ENCODE peak calls at places on chromosomes 13 and 19, in eight cellular contexts. One of them, this sample, is unnamed.

GRCh38 chr13:112247471-112248405 is 128.4 kb upstream of the SPACA7 start:
- DNase-seq in fibroblast of villous mesenchyme: no peak
- DNase-seq in endothelial cell of umbilical vein: no peak
- DNase-seq in brain microvascular endothelial cell: no peak
- DNase-seq in NB4: no peak
- DNase-seq in lower leg skin: no peak
- DNase-seq in neural progenitor cell: no peak
- DNase-seq in fibroblast of lung: no peak
- DNase-seq in this sample: no peak

GRCh38 chr19:29622191-29623070 is 16.3 kb downstream of the POP4 start:
- DNase-seq in fibroblast of villous mesenchyme: peak; percentile 4
- DNase-seq in endothelial cell of umbilical vein: no peak
- DNase-seq in brain microvascular endothelial cell: no peak
- DNase-seq in NB4: no peak
- DNase-seq in lower leg skin: no peak
- DNase-seq in neural progenitor cell: peak; percentile 70
- DNase-seq in fibroblast of lung: no peak
- DNase-seq in this sample: no peak

GRCh38 chr19:53037101-53038097 is 7.1 kb upstream of the ERVV-2 start:
- DNase-seq in fibroblast of villous mesenchyme: peak; percentile 62
- DNase-seq in endothelial cell of umbilical vein: peak; percentile 42
- DNase-seq in brain microvascular endothelial cell: peak; percentile 56
- DNase-seq in NB4: no peak
- DNase-seq in lower leg skin: no peak
- DNase-seq in neural progenitor cell: peak; percentile 18
- DNase-seq in fibroblast of lung: peak; percentile 60
- DNase-seq in this sample: peak; percentile 50

GRCh38 chr13:79966502-79966901 is 374.4 kb downstream of the SPRY2 start:
- DNase-seq in fibroblast of villous mesenchyme: no peak
- DNase-seq in endothelial cell of umbilical vein: no peak
- DNase-seq in brain microvascular endothelial cell: no peak
- DNase-seq in NB4: no peak
- DNase-seq in lower leg skin: no peak
- DNase-seq in neural progenitor cell: no peak
- DNase-seq in fibroblast of lung: no peak
- DNase-seq in this sample: peak; percentile 45

GRCh38 chr13:99214232-99214631 is 13.6 kb downstream of the UBAC2 start:
- DNase-seq in fibroblast of villous mesenchyme: no peak
- DNase-seq in endothelial cell of umbilical vein: no peak
- DNase-seq in brain microvascular endothelial cell: no peak
- DNase-seq in NB4: no peak
- DNase-seq in lower leg skin: no peak
- DNase-seq in neural progenitor cell: no peak
- DNase-seq in fibroblast of lung: no peak
- DNase-seq in this sample: no peak

GRCh38 chr13:51778407-51778806 is 25.6 kb downstream of the DHRS12 start:
- DNase-seq in fibroblast of villous mesenchyme: no peak
- DNase-seq in endothelial cell of umbilical vein: no peak
- DNase-seq in brain microvascular endothelial cell: no peak
- DNase-seq in NB4: no peak
- DNase-seq in lower leg skin: no peak
- DNase-seq in neural progenitor cell: no peak
- DNase-seq in fibroblast of lung: no peak
- DNase-seq in this sample: no peak

GRCh38 chr13:30552567-30552966 is 65.2 kb upstream of the USPL1 start:
- DNase-seq in fibroblast of villous mesenchyme: no peak
- DNase-seq in endothelial cell of umbilical vein: no peak
- DNase-seq in brain microvascular endothelial cell: no peak
- DNase-seq in NB4: no peak
- DNase-seq in lower leg skin: no peak
- DNase-seq in neural progenitor cell: no peak
- DNase-seq in fibroblast of lung: no peak
- DNase-seq in this sample: no peak

GRCh38 chr19:51460164-51460992 is 2.1 kb upstream of the SIGLEC8 start:
- DNase-seq in fibroblast of villous mesenchyme: peak; percentile 2
- DNase-seq in endothelial cell of umbilical vein: peak; percentile 9
- DNase-seq in brain microvascular endothelial cell: no peak
- DNase-seq in NB4: peak; percentile 84
- DNase-seq in lower leg skin: no peak
- DNase-seq in neural progenitor cell: peak; percentile 13
- DNase-seq in fibroblast of lung: no peak
- DNase-seq in this sample: peak; percentile 16

GRCh38 chr13:67204731-67205130 is 25.4 kb downstream of the PCDH9 start:
- DNase-seq in fibroblast of villous mesenchyme: no peak
- DNase-seq in endothelial cell of umbilical vein: no peak
- DNase-seq in brain microvascular endothelial cell: no peak
- DNase-seq in NB4: no peak
- DNase-seq in lower leg skin: no peak
- DNase-seq in neural progenitor cell: no peak
- DNase-seq in fibroblast of lung: peak; percentile 11
- DNase-seq in this sample: peak; percentile 42

GRCh38 chr19:38210458-38210987 is 13.5 kb downstream of the DPF1 start:
- DNase-seq in fibroblast of villous mesenchyme: peak; percentile 56
- DNase-seq in endothelial cell of umbilical vein: no peak
- DNase-seq in brain microvascular endothelial cell: no peak
- DNase-seq in NB4: no peak
- DNase-seq in lower leg skin: no peak
- DNase-seq in neural progenitor cell: peak; percentile 97
- DNase-seq in fibroblast of lung: peak; percentile 17
- DNase-seq in this sample: peak; percentile 42

GRCh38 chr19:18110833-18111232 is 13.3 kb downstream of the MAST3 start:
- DNase-seq in fibroblast of villous mesenchyme: no peak
- DNase-seq in endothelial cell of umbilical vein: no peak
- DNase-seq in brain microvascular endothelial cell: no peak
- DNase-seq in NB4: no peak
- DNase-seq in lower leg skin: no peak
- DNase-seq in neural progenitor cell: no peak
- DNase-seq in fibroblast of lung: no peak
- DNase-seq in this sample: no peak

GRCh38 chr13:85597790-85598500 is 201.3 kb downstream of the SLITRK6 start:
- DNase-seq in fibroblast of villous mesenchyme: no peak
- DNase-seq in endothelial cell of umbilical vein: no peak
- DNase-seq in brain microvascular endothelial cell: no peak
- DNase-seq in NB4: no peak
- DNase-seq in lower leg skin: no peak
- DNase-seq in neural progenitor cell: no peak
- DNase-seq in fibroblast of lung: peak; percentile 61
- DNase-seq in this sample: peak; percentile 2

GRCh38 chr13:76812971-76813691 is 73.1 kb downstream of the KCTD12 start:
- DNase-seq in fibroblast of villous mesenchyme: no peak
- DNase-seq in endothelial cell of umbilical vein: peak; percentile 94
- DNase-seq in brain microvascular endothelial cell: no peak
- DNase-seq in NB4: no peak
- DNase-seq in lower leg skin: peak; percentile 65
- DNase-seq in neural progenitor cell: no peak
- DNase-seq in fibroblast of lung: no peak
- DNase-seq in this sample: peak; percentile 57

GRCh38 chr19:17266975-17267788 is at the start of gene BABAM1:
- DNase-seq in fibroblast of villous mesenchyme: peak; percentile 99
- DNase-seq in endothelial cell of umbilical vein: peak; percentile 99
- DNase-seq in brain microvascular endothelial cell: peak; percentile 100
- DNase-seq in NB4: peak; percentile 99
- DNase-seq in lower leg skin: peak; percentile 98
- DNase-seq in neural progenitor cell: peak; percentile 97
- DNase-seq in fibroblast of lung: peak; percentile 100
- DNase-seq in this sample: peak; percentile 99

GRCh38 chr19:9070066-9070465 is 16.8 kb upstream of the OR1M1 start:
- DNase-seq in fibroblast of villous mesenchyme: no peak
- DNase-seq in endothelial cell of umbilical vein: no peak
- DNase-seq in brain microvascular endothelial cell: no peak
- DNase-seq in NB4: no peak
- DNase-seq in lower leg skin: no peak
- DNase-seq in neural progenitor cell: peak; percentile 86
- DNase-seq in fibroblast of lung: peak; percentile 19
- DNase-seq in this sample: no peak

GRCh38 chr13:88339271-88339741 is 668.1 kb downstream of the SLITRK5 start:
- DNase-seq in fibroblast of villous mesenchyme: no peak
- DNase-seq in endothelial cell of umbilical vein: no peak
- DNase-seq in brain microvascular endothelial cell: no peak
- DNase-seq in NB4: no peak
- DNase-seq in lower leg skin: no peak
- DNase-seq in neural progenitor cell: no peak
- DNase-seq in fibroblast of lung: no peak
- DNase-seq in this sample: no peak

GRCh38 chr19:31548941-31549340 is 199.7 kb upstream of the TSHZ3 start:
- DNase-seq in fibroblast of villous mesenchyme: peak; percentile 60
- DNase-seq in endothelial cell of umbilical vein: no peak
- DNase-seq in brain microvascular endothelial cell: peak; percentile 2
- DNase-seq in NB4: peak; percentile 14
- DNase-seq in lower leg skin: no peak
- DNase-seq in neural progenitor cell: peak; percentile 42
- DNase-seq in fibroblast of lung: peak; percentile 6
- DNase-seq in this sample: peak; percentile 61

GRCh38 chr19:46608581-46609345 is 7.6 kb downstream of the CALM3 start:
- DNase-seq in fibroblast of villous mesenchyme: no peak
- DNase-seq in endothelial cell of umbilical vein: no peak
- DNase-seq in brain microvascular endothelial cell: no peak
- DNase-seq in NB4: no peak
- DNase-seq in lower leg skin: no peak
- DNase-seq in neural progenitor cell: no peak
- DNase-seq in fibroblast of lung: no peak
- DNase-seq in this sample: no peak

GRCh38 chr19:6181119-6181518 is 45.7 kb downstream of the ACSBG2 start:
- DNase-seq in fibroblast of villous mesenchyme: no peak
- DNase-seq in endothelial cell of umbilical vein: no peak
- DNase-seq in brain microvascular endothelial cell: no peak
- DNase-seq in NB4: no peak
- DNase-seq in lower leg skin: no peak
- DNase-seq in neural progenitor cell: no peak
- DNase-seq in fibroblast of lung: no peak
- DNase-seq in this sample: no peak

DNA sequence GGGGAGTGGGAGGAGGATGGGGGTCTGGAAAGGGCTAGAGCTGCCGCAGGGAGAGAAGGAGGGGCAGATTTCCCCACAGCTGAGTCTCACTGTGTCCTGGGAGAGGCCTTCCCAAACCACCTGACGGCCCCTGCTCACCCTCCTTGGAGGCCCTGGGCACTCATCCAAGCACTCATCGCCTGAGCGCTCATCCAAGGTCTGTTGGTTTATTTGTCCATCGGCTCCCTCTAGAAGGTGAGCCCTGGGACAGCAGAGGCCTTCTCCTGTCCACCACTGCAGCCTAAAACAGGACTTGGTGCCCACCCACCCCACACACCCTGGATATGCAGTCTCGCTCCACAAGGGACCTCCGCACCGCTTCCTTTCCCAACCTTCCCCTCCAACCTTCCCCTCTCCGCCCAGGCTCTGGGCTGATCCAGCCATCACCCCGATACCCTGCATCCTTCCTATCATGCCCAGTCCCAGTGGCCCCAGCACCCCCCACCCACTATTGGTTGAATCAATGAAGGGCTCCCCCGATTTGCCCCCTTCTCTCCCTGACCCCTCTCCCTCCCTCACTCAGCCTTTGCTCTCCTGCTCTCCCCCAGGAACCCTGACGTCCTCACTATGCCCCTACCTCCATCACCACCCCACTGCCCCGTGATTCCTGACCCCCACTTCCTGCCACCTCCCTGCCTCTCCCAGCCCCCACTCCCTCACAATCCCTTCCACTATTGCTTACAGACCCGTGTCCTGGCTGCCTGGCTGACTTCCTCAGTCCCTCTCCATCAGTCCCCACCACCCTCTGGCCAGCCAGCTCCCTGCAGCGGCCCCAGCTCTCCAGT is 1.6 kb downstream of the UBXN6 start:
- DNase-seq in fibroblast of villous mesenchyme: peak; percentile 85
- DNase-seq in endothelial cell of umbilical vein: no peak
- DNase-seq in brain microvascular endothelial cell: peak; percentile 54
- DNase-seq in NB4: peak; percentile 59
- DNase-seq in lower leg skin: no peak
- DNase-seq in neural progenitor cell: peak; percentile 48
- DNase-seq in fibroblast of lung: peak; percentile 61
- DNase-seq in this sample: peak; percentile 85
- TF ChIP-seq CTCF in fibroblast of villous mesenchyme: peak; percentile 7
- TF ChIP-seq CTCF in endothelial cell of umbilical vein: no peak
- TF ChIP-seq CTCF in brain microvascular endothelial cell: peak; percentile 19
- TF ChIP-seq CTCF in NB4: no peak
- TF ChIP-seq CTCF in lower leg skin: no peak
- TF ChIP-seq CTCF in neural progenitor cell: no peak
- TF ChIP-seq CTCF in fibroblast of lung: no peak
- TF ChIP-seq CTCF in this sample: peak; percentile 9

DNA sequence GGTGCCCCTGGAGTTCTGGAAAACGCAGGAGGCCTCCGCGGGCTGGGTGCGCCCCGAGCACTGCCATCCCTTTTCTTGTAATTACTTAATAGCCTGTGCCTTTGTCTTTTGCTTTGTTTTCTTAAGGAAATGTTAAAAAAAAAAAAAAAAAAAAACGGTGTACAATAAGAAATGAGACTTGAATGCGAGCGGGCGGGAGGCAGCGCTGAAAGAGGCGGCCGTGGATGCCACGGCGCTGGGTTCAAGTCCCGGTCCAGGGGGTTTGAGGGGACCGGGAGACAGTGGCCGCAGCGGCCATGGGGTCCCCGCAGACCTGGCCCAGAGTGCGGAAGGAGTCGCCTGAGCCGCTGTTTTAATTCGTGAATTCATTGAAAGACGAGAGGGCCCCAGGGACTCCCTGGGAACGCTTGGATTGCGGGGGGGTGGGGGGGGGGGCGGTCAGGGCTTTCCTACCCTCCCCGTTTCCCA is 349.1 kb upstream of the ARGLU1 start:
- DNase-seq in fibroblast of villous mesenchyme: no peak
- DNase-seq in endothelial cell of umbilical vein: no peak
- DNase-seq in brain microvascular endothelial cell: no peak
- DNase-seq in NB4: no peak
- DNase-seq in lower leg skin: no peak
- DNase-seq in neural progenitor cell: peak; percentile 42
- DNase-seq in fibroblast of lung: no peak
- DNase-seq in this sample: no peak
- H3K4me3 ChIP-seq in fibroblast of villous mesenchyme: peak overlapping the region; percentile 70
- H3K4me3 ChIP-seq in endothelial cell of umbilical vein: no peak overlapping the region
- H3K4me3 ChIP-seq in brain microvascular endothelial cell: peak overlapping the region; percentile 30
- H3K4me3 ChIP-seq in NB4: no peak overlapping the region
- H3K4me3 ChIP-seq in lower leg skin: peak overlapping the region; percentile 34
- H3K4me3 ChIP-seq in neural progenitor cell: peak overlapping the region; percentile 46
- H3K4me3 ChIP-seq in fibroblast of lung: no peak overlapping the region
- H3K4me3 ChIP-seq in this sample: no peak overlapping the region

GRCh38 chr19:20186163-20186562 is 19.1 kb downstream of the ZNF486 start:
- DNase-seq in fibroblast of villous mesenchyme: peak; percentile 9
- DNase-seq in endothelial cell of umbilical vein: no peak
- DNase-seq in brain microvascular endothelial cell: no peak
- DNase-seq in NB4: no peak
- DNase-seq in lower leg skin: no peak
- DNase-seq in neural progenitor cell: no peak
- DNase-seq in fibroblast of lung: no peak
- DNase-seq in this sample: peak; percentile 8

GRCh38 chr19:20179946-20180345 is 12.9 kb downstream of the ZNF486 start:
- DNase-seq in fibroblast of villous mesenchyme: peak; percentile 21
- DNase-seq in endothelial cell of umbilical vein: no peak
- DNase-seq in brain microvascular endothelial cell: no peak
- DNase-seq in NB4: no peak
- DNase-seq in lower leg skin: no peak
- DNase-seq in neural progenitor cell: no peak
- DNase-seq in fibroblast of lung: peak; percentile 7
- DNase-seq in this sample: no peak

GRCh38 chr19:20182232-20182785 is 15.3 kb downstream of the ZNF486 start:
- DNase-seq in fibroblast of villous mesenchyme: no peak
- DNase-seq in endothelial cell of umbilical vein: no peak
- DNase-seq in brain microvascular endothelial cell: no peak
- DNase-seq in NB4: no peak
- DNase-seq in lower leg skin: no peak
- DNase-seq in neural progenitor cell: no peak
- DNase-seq in fibroblast of lung: no peak
- DNase-seq in this sample: no peak
- TF ChIP-seq CTCF in fibroblast of villous mesenchyme: no peak
- TF ChIP-seq CTCF in endothelial cell of umbilical vein: no peak
- TF ChIP-seq CTCF in brain microvascular endothelial cell: no peak
- TF ChIP-seq CTCF in NB4: no peak
- TF ChIP-seq CTCF in lower leg skin: no peak
- TF ChIP-seq CTCF in neural progenitor cell: no peak
- TF ChIP-seq CTCF in fibroblast of lung: no peak
- TF ChIP-seq CTCF in this sample: no peak

GRCh38 chr13:27182844-27183497 is 11.4 kb upstream of the USP12 start:
- DNase-seq in fibroblast of villous mesenchyme: peak; percentile 77
- DNase-seq in endothelial cell of umbilical vein: peak; percentile 89
- DNase-seq in brain microvascular endothelial cell: peak; percentile 92
- DNase-seq in NB4: peak; percentile 42
- DNase-seq in lower leg skin: peak; percentile 48
- DNase-seq in neural progenitor cell: no peak
- DNase-seq in fibroblast of lung: peak; percentile 94
- DNase-seq in this sample: peak; percentile 83
- H3K4me3 ChIP-seq in fibroblast of villous mesenchyme: no peak overlapping the region
- H3K4me3 ChIP-seq in endothelial cell of umbilical vein: no peak overlapping the region
- H3K4me3 ChIP-seq in brain microvascular endothelial cell: peak overlapping the region; percentile 20
- H3K4me3 ChIP-seq in NB4: no peak overlapping the region
- H3K4me3 ChIP-seq in lower leg skin: no peak overlapping the region
- H3K4me3 ChIP-seq in neural progenitor cell: no peak overlapping the region
- H3K4me3 ChIP-seq in fibroblast of lung: peak overlapping the region; percentile 12
- H3K4me3 ChIP-seq in this sample: no peak overlapping the region

This sample was measured in cardiac fibroblast.